ENCODE peak calls at places on chromosome 20, in nine cellular contexts. One of them, this sample, is unnamed.

GRCh38 chr20:3934628-3935027 is 45.4 kb downstream of the PANK2 start:
- DNase-seq in AG09319: no peak
- DNase-seq in fibroblast of the aortic adventitia: no peak
- DNase-seq in left ventricle myocardium inferior: no peak
- DNase-seq in fibroblast of mammary gland: peak; percentile 61
- DNase-seq in GM06990: no peak
- DNase-seq in heart left ventricle: no peak
- DNase-seq in foreskin keratinocyte: no peak
- DNase-seq in brain microvascular endothelial cell: no peak
- DNase-seq in this sample: no peak

GRCh38 chr20:41405436-41405835 is 38.8 kb upstream of the EMILIN3 start:
- DNase-seq in brain microvascular endothelial cell: no peak
- DNase-seq in fibroblast of mammary gland: no peak
- DNase-seq in heart left ventricle: no peak
- DNase-seq in fibroblast of the aortic adventitia: no peak
- DNase-seq in GM06990: no peak
- DNase-seq in left ventricle myocardium inferior: peak; percentile 55
- DNase-seq in AG09319: no peak
- DNase-seq in foreskin keratinocyte: no peak
- DNase-seq in this sample: no peak

GRCh38 chr20:46512943-46513844 is at the start of gene ZNF334:
- DNase-seq in left ventricle myocardium inferior: peak; percentile 66
- DNase-seq in brain microvascular endothelial cell: peak; percentile 0
- DNase-seq in GM06990: peak; percentile 17
- DNase-seq in fibroblast of the aortic adventitia: peak; percentile 6
- DNase-seq in fibroblast of mammary gland: peak; percentile 34
- DNase-seq in heart left ventricle: peak; percentile 84
- DNase-seq in foreskin keratinocyte: peak; percentile 14
- DNase-seq in AG09319: no peak
- DNase-seq in this sample: no peak

GRCh38 chr20:7935027-7935551 is 5.2 kb downstream of the HAO1 start:
- DNase-seq in fibroblast of the aortic adventitia: no peak
- DNase-seq in foreskin keratinocyte: no peak
- DNase-seq in left ventricle myocardium inferior: no peak
- DNase-seq in heart left ventricle: no peak
- DNase-seq in GM06990: peak; percentile 8
- DNase-seq in brain microvascular endothelial cell: no peak
- DNase-seq in AG09319: no peak
- DNase-seq in fibroblast of mammary gland: no peak
- DNase-seq in this sample: no peak

GRCh38 chr20:41526327-41526726 is 91.8 kb downstream of the CHD6 start:
- DNase-seq in heart left ventricle: no peak
- DNase-seq in GM06990: no peak
- DNase-seq in brain microvascular endothelial cell: no peak
- DNase-seq in foreskin keratinocyte: no peak
- DNase-seq in AG09319: no peak
- DNase-seq in left ventricle myocardium inferior: no peak
- DNase-seq in fibroblast of mammary gland: no peak
- DNase-seq in fibroblast of the aortic adventitia: peak; percentile 10
- DNase-seq in this sample: no peak

GRCh38 chr20:19749537-19749936 is 8.5 kb upstream of the RIN2 start:
- DNase-seq in GM06990: no peak
- DNase-seq in fibroblast of mammary gland: no peak
- DNase-seq in heart left ventricle: no peak
- DNase-seq in foreskin keratinocyte: no peak
- DNase-seq in fibroblast of the aortic adventitia: no peak
- DNase-seq in brain microvascular endothelial cell: no peak
- DNase-seq in left ventricle myocardium inferior: no peak
- DNase-seq in AG09319: no peak
- DNase-seq in this sample: no peak

GRCh38 chr20:8062781-8063180 is 43.2 kb upstream of the TMX4 start:
- DNase-seq in heart left ventricle: no peak
- DNase-seq in fibroblast of mammary gland: no peak
- DNase-seq in GM06990: no peak
- DNase-seq in brain microvascular endothelial cell: no peak
- DNase-seq in left ventricle myocardium inferior: no peak
- DNase-seq in AG09319: no peak
- DNase-seq in fibroblast of the aortic adventitia: no peak
- DNase-seq in foreskin keratinocyte: no peak
- DNase-seq in this sample: no peak

GRCh38 chr20:56689852-56690485 is 60.9 kb downstream of the TFAP2C start:
- DNase-seq in brain microvascular endothelial cell: no peak
- DNase-seq in foreskin keratinocyte: no peak
- DNase-seq in GM06990: no peak
- DNase-seq in left ventricle myocardium inferior: no peak
- DNase-seq in AG09319: no peak
- DNase-seq in fibroblast of the aortic adventitia: no peak
- DNase-seq in heart left ventricle: no peak
- DNase-seq in fibroblast of mammary gland: peak; percentile 85
- DNase-seq in this sample: peak; percentile 79

GRCh38 chr20:31516651-31517050 is 2.4 kb downstream of the HM13 start:
- DNase-seq in foreskin keratinocyte: no peak
- DNase-seq in heart left ventricle: no peak
- DNase-seq in AG09319: no peak
- DNase-seq in fibroblast of the aortic adventitia: no peak
- DNase-seq in fibroblast of mammary gland: no peak
- DNase-seq in brain microvascular endothelial cell: no peak
- DNase-seq in left ventricle myocardium inferior: no peak
- DNase-seq in GM06990: no peak
- DNase-seq in this sample: no peak

GRCh38 chr20:33051333-33051732 is 2.4 kb upstream of the BPIFB3 start:
- DNase-seq in brain microvascular endothelial cell: no peak
- DNase-seq in heart left ventricle: no peak
- DNase-seq in AG09319: no peak
- DNase-seq in fibroblast of mammary gland: no peak
- DNase-seq in left ventricle myocardium inferior: no peak
- DNase-seq in fibroblast of the aortic adventitia: no peak
- DNase-seq in foreskin keratinocyte: no peak
- DNase-seq in GM06990: no peak
- DNase-seq in this sample: no peak

GRCh38 chr20:41027872-41028358 is 707 bp upstream of the TOP1 start:
- DNase-seq in AG09319: no peak
- DNase-seq in brain microvascular endothelial cell: no peak
- DNase-seq in heart left ventricle: no peak
- DNase-seq in GM06990: no peak
- DNase-seq in fibroblast of mammary gland: no peak
- DNase-seq in left ventricle myocardium inferior: no peak
- DNase-seq in fibroblast of the aortic adventitia: no peak
- DNase-seq in foreskin keratinocyte: no peak
- DNase-seq in this sample: no peak

GRCh38 chr20:16528078-16528477 is 45.2 kb downstream of the KIF16B start:
- DNase-seq in fibroblast of the aortic adventitia: peak; percentile 77
- DNase-seq in fibroblast of mammary gland: peak; percentile 97
- DNase-seq in left ventricle myocardium inferior: no peak
- DNase-seq in AG09319: peak; percentile 76
- DNase-seq in GM06990: no peak
- DNase-seq in heart left ventricle: no peak
- DNase-seq in foreskin keratinocyte: peak; percentile 86
- DNase-seq in brain microvascular endothelial cell: peak; percentile 74
- DNase-seq in this sample: peak; percentile 94

GRCh38 chr20:20525756-20526155 is 157.9 kb downstream of the INSM1 start:
- DNase-seq in fibroblast of mammary gland: no peak
- DNase-seq in brain microvascular endothelial cell: no peak
- DNase-seq in GM06990: no peak
- DNase-seq in left ventricle myocardium inferior: no peak
- DNase-seq in heart left ventricle: no peak
- DNase-seq in AG09319: no peak
- DNase-seq in fibroblast of the aortic adventitia: no peak
- DNase-seq in foreskin keratinocyte: no peak
- DNase-seq in this sample: no peak

GRCh38 chr20:18973499-18974173 is 160.1 kb downstream of the SCP2D1 start:
- DNase-seq in foreskin keratinocyte: no peak
- DNase-seq in fibroblast of the aortic adventitia: no peak
- DNase-seq in AG09319: no peak
- DNase-seq in GM06990: no peak
- DNase-seq in brain microvascular endothelial cell: no peak
- DNase-seq in fibroblast of mammary gland: peak; percentile 10
- DNase-seq in heart left ventricle: no peak
- DNase-seq in left ventricle myocardium inferior: no peak
- DNase-seq in this sample: peak; percentile 68

DNA sequence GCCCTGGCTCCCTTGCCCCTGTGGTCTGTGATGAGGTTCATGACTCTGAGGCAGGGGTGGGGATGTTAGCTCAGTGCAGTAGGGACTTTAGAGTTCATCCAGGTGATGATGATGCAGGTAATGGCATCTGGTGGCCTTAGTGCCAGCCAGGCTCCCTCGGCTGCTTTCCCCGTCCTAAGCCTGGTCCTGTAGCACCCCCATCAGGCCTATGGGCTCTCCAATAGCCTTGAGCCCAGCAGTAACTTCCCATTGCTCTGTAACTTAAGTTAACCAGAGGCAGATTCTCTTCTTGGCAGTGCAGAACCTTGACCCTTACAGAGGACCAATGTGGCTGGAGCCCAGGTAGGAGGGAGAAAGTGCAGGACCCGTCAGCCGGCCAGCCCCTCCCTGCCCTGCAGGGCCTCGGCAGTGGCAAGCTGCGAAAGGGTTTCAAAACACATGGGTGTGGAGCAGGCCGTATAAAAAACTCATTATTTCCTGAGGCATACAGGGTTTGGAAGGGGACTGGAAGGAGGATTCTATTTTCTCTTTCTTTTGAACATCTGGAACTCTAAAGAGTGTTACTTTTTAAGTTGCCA is 406.9 kb downstream of the CDH26 start:
- DNase-seq in brain microvascular endothelial cell: no peak
- DNase-seq in GM06990: no peak
- DNase-seq in left ventricle myocardium inferior: no peak
- DNase-seq in fibroblast of the aortic adventitia: no peak
- DNase-seq in foreskin keratinocyte: no peak
- DNase-seq in AG09319: no peak
- DNase-seq in fibroblast of mammary gland: no peak
- DNase-seq in heart left ventricle: no peak
- DNase-seq in this sample: peak; percentile 1
- TF ChIP-seq CTCF in brain microvascular endothelial cell: peak; percentile 22
- TF ChIP-seq CTCF in GM06990: no peak
- TF ChIP-seq CTCF in left ventricle myocardium inferior: no peak
- TF ChIP-seq CTCF in fibroblast of the aortic adventitia: no peak
- TF ChIP-seq CTCF in foreskin keratinocyte: peak; percentile 37
- TF ChIP-seq CTCF in AG09319: no peak
- TF ChIP-seq CTCF in fibroblast of mammary gland: no peak
- TF ChIP-seq CTCF in heart left ventricle: no peak
- TF ChIP-seq CTCF in this sample: no peak

GRCh38 chr20:59455392-59456341 is 148.7 kb upstream of the PHACTR3 start:
- DNase-seq in fibroblast of the aortic adventitia: peak; percentile 7
- DNase-seq in brain microvascular endothelial cell: no peak
- DNase-seq in AG09319: no peak
- DNase-seq in left ventricle myocardium inferior: peak; percentile 32
- DNase-seq in GM06990: no peak
- DNase-seq in fibroblast of mammary gland: peak; percentile 4
- DNase-seq in heart left ventricle: no peak
- DNase-seq in foreskin keratinocyte: no peak
- DNase-seq in this sample: peak; percentile 34
- TF ChIP-seq CTCF in fibroblast of the aortic adventitia: peak; percentile 19
- TF ChIP-seq CTCF in brain microvascular endothelial cell: peak; percentile 29
- TF ChIP-seq CTCF in AG09319: peak; percentile 50
- TF ChIP-seq CTCF in left ventricle myocardium inferior: peak; percentile 60
- TF ChIP-seq CTCF in GM06990: peak; percentile 53
- TF ChIP-seq CTCF in fibroblast of mammary gland: peak; percentile 43
- TF ChIP-seq CTCF in heart left ventricle: peak; percentile 37
- TF ChIP-seq CTCF in foreskin keratinocyte: peak; percentile 66
- TF ChIP-seq CTCF in this sample: peak; percentile 55

GRCh38 chr20:62495798-62496325 is 20.1 kb upstream of the GATA5 start:
- DNase-seq in fibroblast of the aortic adventitia: no peak
- DNase-seq in fibroblast of mammary gland: no peak
- DNase-seq in left ventricle myocardium inferior: no peak
- DNase-seq in brain microvascular endothelial cell: no peak
- DNase-seq in AG09319: no peak
- DNase-seq in heart left ventricle: no peak
- DNase-seq in GM06990: no peak
- DNase-seq in foreskin keratinocyte: no peak
- DNase-seq in this sample: no peak

GRCh38 chr20:62493886-62494285 is 18.1 kb upstream of the GATA5 start:
- DNase-seq in left ventricle myocardium inferior: no peak
- DNase-seq in brain microvascular endothelial cell: no peak
- DNase-seq in GM06990: no peak
- DNase-seq in fibroblast of mammary gland: no peak
- DNase-seq in AG09319: no peak
- DNase-seq in fibroblast of the aortic adventitia: no peak
- DNase-seq in heart left ventricle: no peak
- DNase-seq in foreskin keratinocyte: no peak
- DNase-seq in this sample: no peak

GRCh38 chr20:62494980-62495797 is 19.4 kb upstream of the GATA5 start:
- DNase-seq in heart left ventricle: no peak
- DNase-seq in GM06990: no peak
- DNase-seq in left ventricle myocardium inferior: no peak
- DNase-seq in fibroblast of the aortic adventitia: no peak
- DNase-seq in foreskin keratinocyte: no peak
- DNase-seq in brain microvascular endothelial cell: no peak
- DNase-seq in AG09319: no peak
- DNase-seq in fibroblast of mammary gland: no peak
- DNase-seq in this sample: no peak

GRCh38 chr20:62493253-62493885 is 17.6 kb upstream of the GATA5 start:
- DNase-seq in AG09319: no peak
- DNase-seq in GM06990: no peak
- DNase-seq in fibroblast of mammary gland: no peak
- DNase-seq in foreskin keratinocyte: no peak
- DNase-seq in brain microvascular endothelial cell: no peak
- DNase-seq in heart left ventricle: no peak
- DNase-seq in fibroblast of the aortic adventitia: no peak
- DNase-seq in left ventricle myocardium inferior: no peak
- DNase-seq in this sample: no peak

DNA sequence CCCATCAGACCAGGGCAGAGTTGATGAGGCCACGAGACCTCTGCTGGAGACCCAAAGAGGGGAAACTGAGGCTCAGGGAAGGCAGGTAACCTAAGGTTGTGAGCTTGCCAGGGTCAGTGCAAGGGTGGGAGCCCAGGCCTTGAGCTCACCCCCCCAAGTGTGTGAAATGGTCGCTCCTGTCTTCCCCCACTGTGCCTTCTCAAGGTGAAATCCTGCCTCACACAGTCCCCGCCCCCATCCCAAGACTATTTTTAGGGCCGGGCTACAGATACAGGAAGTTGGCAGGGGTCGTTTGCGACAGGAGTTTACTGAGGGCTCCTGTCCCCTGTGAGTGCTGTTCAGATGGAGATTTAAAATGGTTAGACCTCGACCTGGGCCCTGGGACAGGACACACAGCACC is 18.7 kb upstream of the GATA5 start:
- DNase-seq in AG09319: no peak
- DNase-seq in brain microvascular endothelial cell: no peak
- DNase-seq in fibroblast of the aortic adventitia: no peak
- DNase-seq in left ventricle myocardium inferior: no peak
- DNase-seq in GM06990: no peak
- DNase-seq in fibroblast of mammary gland: no peak
- DNase-seq in foreskin keratinocyte: no peak
- DNase-seq in heart left ventricle: no peak
- DNase-seq in this sample: no peak
- TF ChIP-seq CTCF in AG09319: no peak
- TF ChIP-seq CTCF in brain microvascular endothelial cell: no peak
- TF ChIP-seq CTCF in fibroblast of the aortic adventitia: no peak
- TF ChIP-seq CTCF in left ventricle myocardium inferior: no peak
- TF ChIP-seq CTCF in GM06990: no peak
- TF ChIP-seq CTCF in fibroblast of mammary gland: no peak
- TF ChIP-seq CTCF in foreskin keratinocyte: no peak
- TF ChIP-seq CTCF in heart left ventricle: no peak
- TF ChIP-seq CTCF in this sample: no peak

DNA sequence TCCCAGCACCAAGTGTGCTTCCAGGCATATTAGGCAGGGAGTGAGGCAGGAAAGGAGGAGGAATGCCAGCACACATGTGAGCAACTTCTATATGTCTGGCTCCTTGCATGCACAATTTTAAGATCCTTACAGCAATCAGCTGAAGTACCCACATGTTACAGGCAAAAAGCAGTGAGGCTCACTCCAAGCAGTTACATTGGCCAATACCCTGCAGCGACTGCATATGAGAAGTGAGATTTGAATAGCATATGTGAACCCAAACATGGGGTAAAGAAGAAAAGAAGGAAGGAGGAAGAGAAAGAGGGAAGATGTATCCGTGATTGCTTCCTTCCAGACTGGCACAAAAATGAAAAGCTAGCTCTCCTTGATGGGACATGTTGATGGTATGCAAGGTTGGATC is 193.6 kb downstream of the PTPRT start:
- DNase-seq in left ventricle myocardium inferior: no peak
- DNase-seq in brain microvascular endothelial cell: no peak
- DNase-seq in fibroblast of mammary gland: no peak
- DNase-seq in GM06990: no peak
- DNase-seq in heart left ventricle: no peak
- DNase-seq in fibroblast of the aortic adventitia: no peak
- DNase-seq in AG09319: no peak
- DNase-seq in foreskin keratinocyte: no peak
- DNase-seq in this sample: no peak
- TF ChIP-seq CTCF in left ventricle myocardium inferior: no peak
- TF ChIP-seq CTCF in brain microvascular endothelial cell: no peak
- TF ChIP-seq CTCF in fibroblast of mammary gland: no peak
- TF ChIP-seq CTCF in GM06990: no peak
- TF ChIP-seq CTCF in heart left ventricle: no peak
- TF ChIP-seq CTCF in fibroblast of the aortic adventitia: no peak
- TF ChIP-seq CTCF in AG09319: no peak
- TF ChIP-seq CTCF in foreskin keratinocyte: no peak
- TF ChIP-seq CTCF in this sample: no peak